ENCODE peak calls at places on chromosomes 16 and 17, in seven cellular contexts. T is A549; S is CD8-positive, alpha-beta memory T cell; Y is mesendoderm; P is tibial artery; N is RWPE1; R is stomach. O is an unnamed sample.

GRCh38 chr17:41666336-41666680 is 22.4 kb upstream of the EIF1 start:
- DNase-seq in T (peak), S (peak), Y (peak), P (peak), N (no peak), R (no peak), O (no peak)

GRCh38 chr16:87278191-87279093 is 38.8 kb downstream of the C16orf95 start:
- DNase-seq in T (peak), S (no peak), Y (peak), P (peak), N (peak), R (peak), O (peak)

GRCh38 chr17:51147641-51148040 is 5.7 kb upstream of the NME1 start:
- DNase-seq in T (no peak), S (no peak), Y (no peak), P (no peak), N (no peak), R (no peak), O (peak)

GRCh38 chr16:70391881-70392481 is 45.3 kb downstream of the DDX19A start:
- DNase-seq in T (no peak), S (no peak), Y (no peak), P (peak), N (peak), R (no peak), O (peak)

GRCh38 chr17:39401412-39402278 is at the start of gene FBXL20:
- DNase-seq in T (peak), S (peak), Y (peak), P (peak), N (peak), R (peak), O (peak)

GRCh38 chr17:57749701-57750100 is 4.6 kb upstream of the CCDC182 start:
- DNase-seq in T (no peak), S (no peak), Y (no peak), P (no peak), N (no peak), R (no peak), O (no peak)

GRCh38 chr17:82943751-82944150 is 103.9 kb upstream of the ZNF750 start:
- DNase-seq in T (no peak), S (no peak), Y (no peak), P (no peak), N (no peak), R (no peak), O (no peak)

GRCh38 chr16:64133396-64133795 is 988.5 kb downstream of the CDH11 start:
- DNase-seq in T (no peak), S (no peak), Y (no peak), P (no peak), N (no peak), R (no peak), O (no peak)

GRCh38 chr17:3828151-3828851 is 17.7 kb downstream of the NCBP3 start:
- DNase-seq in T (no peak), S (no peak), Y (no peak), P (no peak), N (no peak), R (peak), O (peak)

GRCh38 chr16:79286646-79287423 is 313.7 kb downstream of the MAF start:
- DNase-seq in T (no peak), S (peak), Y (no peak), P (peak), N (no peak), R (peak), O (no peak)

GRCh38 chr16:90077757-90078593 is 844 bp upstream of the PRDM7 start:
- DNase-seq in T (peak), S (peak), Y (peak), P (no peak), N (no peak), R (no peak), O (no peak)

GRCh38 chr17:75486151-75486550 is 29.2 kb downstream of the CASKIN2 start:
- DNase-seq in T (no peak), S (no peak), Y (no peak), P (no peak), N (no peak), R (no peak), O (no peak)

GRCh38 chr16:82735176-82735575 is 108.4 kb downstream of the CDH13 start:
- DNase-seq in T (no peak), S (no peak), Y (no peak), P (no peak), N (no peak), R (no peak), O (no peak)

GRCh38 chr17:58402679-58403078 is 14.7 kb downstream of the RNF43 start:
- DNase-seq in T (no peak), S (no peak), Y (peak), P (no peak), N (peak), R (no peak), O (no peak)

GRCh38 chr17:82051776-82052637 is at the start of the genes GPS1 and RFNG:
- DNase-seq in T (peak), S (peak), Y (peak), P (peak), N (peak), R (peak), O (no peak)

GRCh38 chr17:19728114-19728495 is 11.7 kb upstream of the SLC47A2 start:
- DNase-seq in T (no peak), S (no peak), Y (no peak), P (peak), N (peak), R (peak), O (peak)

GRCh38 chr17:74654742-74655141 is 31.2 kb upstream of the CD300E start:
- DNase-seq in T (no peak), S (no peak), Y (no peak), P (no peak), N (no peak), R (no peak), O (no peak)

GRCh38 chr16:4320030-4320429 is 4.2 kb downstream of the GLIS2 start:
- DNase-seq in T (no peak), S (no peak), Y (no peak), P (no peak), N (no peak), R (no peak), O (no peak)

GRCh38 chr17:3647769-3648540 is 11.4 kb downstream of the CTNS start:
- DNase-seq in T (peak), S (no peak), Y (peak), P (no peak), N (no peak), R (peak), O (peak)

GRCh38 chr16:27972500-27972899 is 91.0 kb downstream of the GSG1L start:
- DNase-seq in T (peak), S (peak), Y (peak), P (no peak), N (peak), R (no peak), O (peak)

GRCh38 chr17:4329838-4330237 is 36.6 kb downstream of the UBE2G1 start:
- DNase-seq in T (peak), S (no peak), Y (peak), P (no peak), N (peak), R (no peak), O (peak)

GRCh38 chr17:50511058-50511457 is 2.8 kb downstream of the MYCBPAP start:
- DNase-seq in T (no peak), S (peak), Y (peak), P (no peak), N (no peak), R (no peak), O (no peak)

GRCh38 chr16:88723911-88724310 is 17.6 kb downstream of the CTU2 start:
- DNase-seq in T (no peak), S (no peak), Y (no peak), P (no peak), N (no peak), R (no peak), O (no peak)

GRCh38 chr16:84055801-84056634 is 13.4 kb upstream of the SLC38A8 start:
- DNase-seq in T (no peak), S (no peak), Y (peak), P (no peak), N (no peak), R (no peak), O (no peak)

GRCh38 chr16:84055366-84055765 is 12.8 kb upstream of the SLC38A8 start:
- DNase-seq in T (no peak), S (no peak), Y (no peak), P (no peak), N (no peak), R (no peak), O (no peak)

GRCh38 chr16:84054271-84054670 is 11.7 kb upstream of the SLC38A8 start:
- DNase-seq in T (no peak), S (no peak), Y (no peak), P (no peak), N (no peak), R (no peak), O (no peak)

GRCh38 chr16:84053237-84053636 is 10.6 kb upstream of the SLC38A8 start:
- DNase-seq in T (no peak), S (no peak), Y (no peak), P (no peak), N (no peak), R (no peak), O (no peak)

DNA sequence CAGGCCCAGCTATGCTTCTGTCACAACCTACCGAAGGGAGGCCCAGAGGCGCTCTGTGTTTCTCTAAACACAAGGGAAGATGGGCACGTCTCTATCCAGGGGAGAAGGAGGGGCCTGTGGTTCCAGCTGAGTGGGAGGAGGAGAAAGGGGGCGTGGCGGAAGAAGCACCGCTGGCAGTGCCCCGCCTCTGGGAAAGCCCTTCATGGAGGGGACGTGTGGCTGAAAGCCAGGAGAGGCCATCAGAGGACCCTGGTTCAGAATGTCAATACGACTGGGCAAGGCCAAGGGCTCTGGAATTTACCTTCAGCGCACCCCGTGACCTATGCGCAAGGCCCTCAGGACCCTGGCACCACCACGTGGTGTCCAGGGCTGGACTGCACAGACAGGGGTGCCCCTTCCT is 12.3 kb upstream of the SLC38A8 start:
- DNase-seq in T (no peak), S (no peak), Y (peak), P (no peak), N (no peak), R (no peak), O (no peak)
- H3K27ac ChIP-seq in T (no peak), S (no peak), Y (no peak), P (no peak), N (peak), R (no peak), O (no peak)

GRCh38 chr17:17710355-17710727 is 29.1 kb downstream of the RAI1 start:
- DNase-seq in T (no peak), S (no peak), Y (no peak), P (no peak), N (no peak), R (no peak), O (no peak)
- H3K27ac ChIP-seq in T (peak), S (no peak), Y (no peak), P (peak), N (peak), R (peak), O (peak)

GRCh38 chr16:57175896-57176295 is 9.9 kb downstream of the PSME3IP1 start:
- DNase-seq in T (no peak), S (no peak), Y (no peak), P (no peak), N (no peak), R (no peak), O (no peak)

GRCh38 chr16:57178793-57179212 is 7.0 kb downstream of the PSME3IP1 start:
- DNase-seq in T (no peak), S (no peak), Y (peak), P (no peak), N (no peak), R (no peak), O (no peak)

GRCh38 chr16:57172891-57173290 is 12.9 kb downstream of the PSME3IP1 start:
- DNase-seq in T (no peak), S (no peak), Y (no peak), P (no peak), N (no peak), R (no peak), O (no peak)

GRCh38 chr16:57179429-57179828 is 6.4 kb downstream of the PSME3IP1 start:
- DNase-seq in T (no peak), S (no peak), Y (no peak), P (no peak), N (no peak), R (no peak), O (no peak)

DNA sequence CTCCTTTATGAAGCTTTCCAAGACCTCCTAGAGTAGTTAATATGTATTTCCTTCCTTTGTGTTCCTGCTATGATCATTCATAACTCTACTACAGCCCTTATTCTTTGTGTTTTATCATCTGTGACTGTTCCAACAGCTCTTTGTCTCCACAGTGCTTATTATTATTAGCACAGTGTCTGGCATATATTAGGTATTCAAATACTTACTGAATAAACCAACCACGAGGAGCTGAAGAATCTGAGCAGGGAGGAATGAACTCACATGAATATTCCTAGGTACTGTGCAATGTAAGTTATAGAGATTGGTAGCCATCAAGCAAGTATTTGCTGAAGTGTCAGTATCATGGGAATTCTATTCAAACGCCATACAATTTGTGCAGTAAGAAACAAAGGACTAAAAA is 7.5 kb downstream of the PSME3IP1 start:
- DNase-seq in T (no peak), S (no peak), Y (no peak), P (no peak), N (no peak), R (no peak), O (no peak)
- H3K27ac ChIP-seq in T (no peak), S (no peak), Y (no peak), P (no peak), N (no peak), R (no peak), O (peak)

DNA sequence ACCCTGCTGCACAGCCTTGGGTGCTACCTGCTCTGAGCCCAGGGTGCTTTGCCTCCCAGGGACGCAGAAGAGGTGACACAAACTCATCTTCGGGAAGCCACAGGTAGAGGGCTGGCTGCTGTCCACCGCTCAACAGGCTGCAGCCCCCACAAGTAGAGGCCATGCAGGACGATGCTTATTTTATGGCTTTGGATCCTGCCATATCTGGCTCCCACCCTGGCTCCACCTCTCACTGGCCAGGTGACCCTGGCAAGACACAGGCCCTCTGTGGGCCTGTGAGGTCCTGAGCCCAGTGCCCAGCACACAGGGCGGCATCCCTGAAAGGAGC is 11.3 kb upstream of the BCAR1 start:
- DNase-seq in T (no peak), S (no peak), Y (no peak), P (no peak), N (no peak), R (no peak), O (no peak)
- H3K27ac ChIP-seq in T (peak), S (no peak), Y (no peak), P (peak), N (peak), R (peak), O (no peak)